ENCODE peak calls at places on chromosomes 16 and 17, in six cellular contexts. One of them, this sample, is unnamed.
A peak's percentile ranks its signal among the peaks of the same experiment; 100 is the strongest.

GRCh38 chr17:79854080-79854861 is 15.0 kb upstream of the CBX4 start:
- DNase-seq in sigmoid colon: no peak
- DNase-seq in MM.1S: no peak
- DNase-seq in aorta: no peak
- DNase-seq in neural progenitor cell: no peak
- DNase-seq in tibial artery: no peak
- DNase-seq in this sample: no peak

GRCh38 chr17:5203908-5204294 is 12.2 kb upstream of the ZNF594 start:
- DNase-seq in aorta: no peak
- DNase-seq in MM.1S: no peak
- DNase-seq in tibial artery: no peak
- DNase-seq in sigmoid colon: no peak
- DNase-seq in neural progenitor cell: no peak
- DNase-seq in this sample: no peak

GRCh38 chr16:11890231-11890630 is 25.5 kb downstream of the GSPT1 start:
- DNase-seq in MM.1S: no peak
- DNase-seq in aorta: no peak
- DNase-seq in sigmoid colon: no peak
- DNase-seq in tibial artery: no peak
- DNase-seq in neural progenitor cell: no peak
- DNase-seq in this sample: no peak

GRCh38 chr16:11004351-11004750 is 60.0 kb downstream of the CLEC16A start:
- DNase-seq in neural progenitor cell: no peak
- DNase-seq in tibial artery: no peak
- DNase-seq in MM.1S: no peak
- DNase-seq in sigmoid colon: no peak
- DNase-seq in aorta: no peak
- DNase-seq in this sample: no peak

GRCh38 chr16:67412294-67412693 is 4.0 kb downstream of the ZDHHC1 start:
- DNase-seq in MM.1S: no peak
- DNase-seq in sigmoid colon: no peak
- DNase-seq in aorta: no peak
- DNase-seq in neural progenitor cell: no peak
- DNase-seq in tibial artery: no peak
- DNase-seq in this sample: no peak

GRCh38 chr17:78766225-78766624 is 15.8 kb downstream of the CYTH1 start:
- DNase-seq in neural progenitor cell: no peak
- DNase-seq in sigmoid colon: no peak
- DNase-seq in aorta: no peak
- DNase-seq in MM.1S: no peak
- DNase-seq in tibial artery: no peak
- DNase-seq in this sample: no peak

GRCh38 chr17:40722146-40722720 is 18.7 kb upstream of the KRT24 start:
- DNase-seq in sigmoid colon: no peak
- DNase-seq in neural progenitor cell: no peak
- DNase-seq in aorta: no peak
- DNase-seq in tibial artery: no peak
- DNase-seq in MM.1S: no peak
- DNase-seq in this sample: no peak

GRCh38 chr17:3917391-3917931 is 1.2 kb upstream of the P2RX1 start:
- DNase-seq in MM.1S: no peak
- DNase-seq in neural progenitor cell: no peak
- DNase-seq in sigmoid colon: no peak
- DNase-seq in aorta: no peak
- DNase-seq in tibial artery: no peak
- DNase-seq in this sample: peak; percentile 68

GRCh38 chr16:11586856-11587642 is at the start of gene LITAF:
- DNase-seq in sigmoid colon: peak; percentile 81
- DNase-seq in neural progenitor cell: peak; percentile 81
- DNase-seq in MM.1S: peak; percentile 72
- DNase-seq in tibial artery: peak; percentile 56
- DNase-seq in aorta: peak; percentile 79
- DNase-seq in this sample: peak; percentile 78

GRCh38 chr17:71975331-71975801 is 145.5 kb upstream of the SOX9 start:
- DNase-seq in sigmoid colon: peak; percentile 73
- DNase-seq in aorta: peak; percentile 79
- DNase-seq in tibial artery: peak; percentile 76
- DNase-seq in neural progenitor cell: peak; percentile 10
- DNase-seq in MM.1S: no peak
- DNase-seq in this sample: no peak

GRCh38 chr17:74677558-74678466 is 34.9 kb downstream of the CD300LF start:
- DNase-seq in aorta: no peak
- DNase-seq in tibial artery: no peak
- DNase-seq in sigmoid colon: no peak
- DNase-seq in MM.1S: peak; percentile 24
- DNase-seq in neural progenitor cell: no peak
- DNase-seq in this sample: no peak

GRCh38 chr16:86307518-86307903 is 202.8 kb upstream of the FOXF1 start:
- DNase-seq in neural progenitor cell: no peak
- DNase-seq in tibial artery: no peak
- DNase-seq in sigmoid colon: peak; percentile 57
- DNase-seq in aorta: no peak
- DNase-seq in MM.1S: no peak
- DNase-seq in this sample: no peak

GRCh38 chr17:35666070-35666469 is 65.4 kb upstream of the RASL10B start:
- DNase-seq in aorta: no peak
- DNase-seq in neural progenitor cell: no peak
- DNase-seq in MM.1S: no peak
- DNase-seq in sigmoid colon: no peak
- DNase-seq in tibial artery: no peak
- DNase-seq in this sample: no peak

GRCh38 chr17:73350864-73351263 is 39.1 kb upstream of the CDC42EP4 start:
- DNase-seq in tibial artery: no peak
- DNase-seq in MM.1S: no peak
- DNase-seq in neural progenitor cell: no peak
- DNase-seq in aorta: no peak
- DNase-seq in sigmoid colon: no peak
- DNase-seq in this sample: no peak

GRCh38 chr17:63932008-63932561 is at the start of gene CD79B:
- DNase-seq in neural progenitor cell: no peak
- DNase-seq in tibial artery: no peak
- DNase-seq in aorta: no peak
- DNase-seq in MM.1S: peak; percentile 29
- DNase-seq in sigmoid colon: no peak
- DNase-seq in this sample: no peak

DNA sequence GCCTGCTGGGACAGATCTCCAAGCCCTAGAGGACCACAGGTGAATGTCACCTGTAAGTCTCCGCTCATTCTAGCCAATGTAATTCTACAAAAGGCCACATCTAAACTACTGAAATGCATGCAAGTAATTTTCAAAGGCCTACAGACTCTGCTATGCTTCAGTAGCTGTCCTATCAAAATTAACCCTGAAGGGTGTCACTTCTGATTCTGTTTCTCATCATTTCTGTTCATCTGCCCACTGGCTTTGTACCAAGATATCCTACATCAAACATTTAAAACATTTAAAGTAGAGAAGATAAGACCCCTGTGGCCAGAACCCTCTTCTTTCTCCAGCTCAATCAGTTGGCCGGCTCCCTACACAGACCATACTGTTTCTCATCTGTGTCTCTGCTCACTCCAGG is 21.5 kb downstream of the PHF12 start:
- DNase-seq in aorta: no peak
- DNase-seq in tibial artery: no peak
- DNase-seq in MM.1S: no peak
- DNase-seq in sigmoid colon: no peak
- DNase-seq in neural progenitor cell: no peak
- DNase-seq in this sample: no peak
- H3K4me1 ChIP-seq in aorta: no peaks in the 10 kb centered on the region
- H3K4me1 ChIP-seq in tibial artery: peaks cover 8% of the 10 kb centered on the region
- H3K4me1 ChIP-seq in MM.1S: peaks cover 26% of the 10 kb centered on the region
- H3K4me1 ChIP-seq in sigmoid colon: peaks cover 35% of the 10 kb centered on the region
- H3K4me1 ChIP-seq in neural progenitor cell: no peaks in the 10 kb centered on the region
- H3K4me1 ChIP-seq in this sample: peaks cover 10% of the 10 kb centered on the region

GRCh38 chr17:18857864-18858566 is at the start of gene PRPSAP2:
- DNase-seq in aorta: peak; percentile 98
- DNase-seq in neural progenitor cell: peak; percentile 98
- DNase-seq in tibial artery: peak; percentile 96
- DNase-seq in sigmoid colon: peak; percentile 98
- DNase-seq in MM.1S: peak; percentile 97
- DNase-seq in this sample: peak; percentile 98

GRCh38 chr17:18859256-18859655 is 1.3 kb downstream of the PRPSAP2 start:
- DNase-seq in tibial artery: no peak
- DNase-seq in MM.1S: no peak
- DNase-seq in sigmoid colon: no peak
- DNase-seq in aorta: no peak
- DNase-seq in neural progenitor cell: peak; percentile 33
- DNase-seq in this sample: no peak

GRCh38 chr17:18862011-18862410 is 4.1 kb downstream of the PRPSAP2 start:
- DNase-seq in tibial artery: no peak
- DNase-seq in MM.1S: no peak
- DNase-seq in sigmoid colon: no peak
- DNase-seq in neural progenitor cell: no peak
- DNase-seq in aorta: no peak
- DNase-seq in this sample: no peak

GRCh38 chr17:18858567-18859245 is 775 bp downstream of the PRPSAP2 start:
- DNase-seq in aorta: no peak
- DNase-seq in tibial artery: no peak
- DNase-seq in sigmoid colon: no peak
- DNase-seq in MM.1S: no peak
- DNase-seq in neural progenitor cell: no peak
- DNase-seq in this sample: no peak

DNA sequence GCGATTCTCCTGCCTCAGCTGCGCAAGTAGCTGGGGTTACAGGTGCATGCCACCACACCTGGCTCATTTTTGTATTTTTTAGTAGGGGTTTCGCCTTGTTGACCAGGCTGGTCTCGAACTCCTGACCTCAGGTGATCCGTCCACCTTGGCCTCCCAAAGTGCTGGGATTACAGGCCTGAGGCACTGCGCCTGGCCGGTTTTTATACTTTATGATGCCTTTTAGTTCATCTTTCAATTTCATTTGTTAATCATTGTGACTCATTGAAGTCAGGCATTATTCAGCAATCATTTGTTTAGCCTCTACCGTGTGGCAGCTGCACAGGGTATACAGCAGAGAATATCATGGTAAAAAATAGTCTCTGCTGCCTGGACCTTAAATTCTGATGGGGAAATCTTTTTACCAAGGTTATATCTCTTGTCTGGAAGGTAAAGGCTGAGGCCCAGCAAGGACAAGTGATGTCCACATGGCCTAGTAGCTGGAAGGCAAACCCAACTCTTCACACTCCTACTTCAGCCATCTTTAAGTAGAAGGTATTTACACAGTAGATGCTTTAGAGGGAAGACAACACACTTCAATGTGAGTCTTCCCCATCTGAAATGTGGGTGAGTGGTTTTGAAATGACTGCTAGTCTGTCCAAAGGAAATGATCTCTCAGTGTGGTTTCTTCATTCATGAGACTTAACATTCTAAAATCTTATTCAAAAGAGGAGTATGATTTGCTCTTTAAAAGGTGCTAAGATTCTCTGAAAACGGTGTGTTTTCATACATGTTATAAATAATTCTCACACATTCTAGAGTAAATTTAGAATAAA is 2.4 kb downstream of the PRPSAP2 start:
- DNase-seq in sigmoid colon: no peak
- DNase-seq in MM.1S: no peak
- DNase-seq in aorta: no peak
- DNase-seq in tibial artery: no peak
- DNase-seq in neural progenitor cell: no peak
- DNase-seq in this sample: no peak
- H3K4me1 ChIP-seq in sigmoid colon: peaks cover 38% of the 10 kb centered on the region
- H3K4me1 ChIP-seq in MM.1S: peaks cover 12% of the 10 kb centered on the region
- H3K4me1 ChIP-seq in aorta: no peaks in the 10 kb centered on the region
- H3K4me1 ChIP-seq in tibial artery: peaks cover 12% of the 10 kb centered on the region
- H3K4me1 ChIP-seq in neural progenitor cell: peaks cover 18% of the 10 kb centered on the region
- H3K4me1 ChIP-seq in this sample: peaks cover 36% of the 10 kb centered on the region

GRCh38 chr17:57861000-57861736 is 11.3 kb upstream of the MRPS23 start:
- DNase-seq in sigmoid colon: peak; percentile 85
- DNase-seq in neural progenitor cell: peak; percentile 41
- DNase-seq in aorta: peak; percentile 89
- DNase-seq in tibial artery: peak; percentile 74
- DNase-seq in MM.1S: peak; percentile 55
- DNase-seq in this sample: peak; percentile 84
- H3K4me1 ChIP-seq in sigmoid colon: peaks cover 66% of the 10 kb centered on the region
- H3K4me1 ChIP-seq in neural progenitor cell: peaks cover 22% of the 10 kb centered on the region
- H3K4me1 ChIP-seq in aorta: no peaks in the 10 kb centered on the region
- H3K4me1 ChIP-seq in tibial artery: peaks cover 36% of the 10 kb centered on the region
- H3K4me1 ChIP-seq in MM.1S: peaks cover 8% of the 10 kb centered on the region
- H3K4me1 ChIP-seq in this sample: peaks cover 54% of the 10 kb centered on the region

GRCh38 chr17:12035713-12036112 is 15.0 kb downstream of the MAP2K4 start:
- DNase-seq in aorta: no peak
- DNase-seq in MM.1S: no peak
- DNase-seq in tibial artery: no peak
- DNase-seq in neural progenitor cell: no peak
- DNase-seq in sigmoid colon: no peak
- DNase-seq in this sample: no peak
- H3K4me1 ChIP-seq in aorta: peaks cover 4% of the 10 kb centered on the region
- H3K4me1 ChIP-seq in MM.1S: no peaks in the 10 kb centered on the region
- H3K4me1 ChIP-seq in tibial artery: peaks cover 9% of the 10 kb centered on the region
- H3K4me1 ChIP-seq in neural progenitor cell: no peaks in the 10 kb centered on the region
- H3K4me1 ChIP-seq in sigmoid colon: peaks cover 35% of the 10 kb centered on the region
- H3K4me1 ChIP-seq in this sample: no peaks in the 10 kb centered on the region

GRCh38 chr17:17785407-17785806 is 51.4 kb downstream of the SREBF1 start:
- DNase-seq in neural progenitor cell: no peak
- DNase-seq in MM.1S: no peak
- DNase-seq in sigmoid colon: no peak
- DNase-seq in aorta: no peak
- DNase-seq in tibial artery: no peak
- DNase-seq in this sample: no peak
- H3K4me1 ChIP-seq in neural progenitor cell: peaks cover 63% of the 10 kb centered on the region
- H3K4me1 ChIP-seq in MM.1S: no peaks in the 10 kb centered on the region
- H3K4me1 ChIP-seq in sigmoid colon: peaks cover 75% of the 10 kb centered on the region
- H3K4me1 ChIP-seq in aorta: no peaks in the 10 kb centered on the region
- H3K4me1 ChIP-seq in tibial artery: peaks cover 61% of the 10 kb centered on the region
- H3K4me1 ChIP-seq in this sample: peaks cover 74% of the 10 kb centered on the region

This sample was measured in stomach.